ENCODE peak calls at places on chromosomes 6 and 20, in four cellular contexts. I is IMR-90; P is heart left ventricle; N is naive thymus-derived CD4-positive, alpha-beta T cell. G is an unnamed sample. For H3K4me1 and H3K27me3, the result is how much of the 10 kb centered on the place peaks cover.

GRCh38 chr6:95742895-95743294 is 165.6 kb downstream of the MANEA start:
- DNase-seq in I (no peak), P (no peak), N (no peak), G (no peak)

GRCh38 chr6:127026247-127026646 is 92.2 kb upstream of the RSPO3 start:
- DNase-seq in I (no peak), P (no peak), N (no peak), G (no peak)

GRCh38 chr6:51167468-51167867 is 348.8 kb downstream of the TFAP2B start:
- DNase-seq in I (no peak), P (no peak), N (no peak), G (no peak)

GRCh38 chr20:63732118-63733095 is 4.1 kb upstream of the LIME1 start:
- DNase-seq in I (no peak), P (no peak), N (no peak), G (no peak)

GRCh38 chr6:164854526-164854925 is 454.9 kb downstream of the C6orf118 start:
- DNase-seq in I (no peak), P (no peak), N (no peak), G (no peak)

GRCh38 chr6:146153040-146153758 is 124.3 kb downstream of the GRM1 start:
- DNase-seq in I (no peak), P (no peak), N (no peak), G (no peak)

GRCh38 chr6:107122748-107123147 is 7.4 kb upstream of the BEND3 start:
- DNase-seq in I (no peak), P (no peak), N (no peak), G (no peak)

GRCh38 chr6:154888896-154889295 is 106.2 kb upstream of the TIAM2 start:
- DNase-seq in I (no peak), P (no peak), N (no peak), G (no peak)

GRCh38 chr20:33679758-33680485 is 5.7 kb upstream of the NECAB3 start:
- DNase-seq in I (no peak), P (no peak), N (no peak), G (no peak)

GRCh38 chr20:37356387-37356786 is 10.4 kb downstream of the SRC start:
- DNase-seq in I (no peak), P (peak), N (no peak), G (no peak)

GRCh38 chr6:170292778-170293164 is 1.9 kb upstream of the DLL1 start:
- DNase-seq in I (no peak), P (no peak), N (no peak), G (no peak)

GRCh38 chr20:23365390-23366165 is 3.6 kb downstream of the GZF1 start:
- DNase-seq in I (no peak), P (no peak), N (no peak), G (no peak)

GRCh38 chr6:56524891-56525703 is 117.6 kb downstream of the DST start:
- DNase-seq in I (peak), P (no peak), N (no peak), G (no peak)
- H3K4me1 ChIP-seq in I (under half), P (half or more), N (under half), G (under half)

DNA sequence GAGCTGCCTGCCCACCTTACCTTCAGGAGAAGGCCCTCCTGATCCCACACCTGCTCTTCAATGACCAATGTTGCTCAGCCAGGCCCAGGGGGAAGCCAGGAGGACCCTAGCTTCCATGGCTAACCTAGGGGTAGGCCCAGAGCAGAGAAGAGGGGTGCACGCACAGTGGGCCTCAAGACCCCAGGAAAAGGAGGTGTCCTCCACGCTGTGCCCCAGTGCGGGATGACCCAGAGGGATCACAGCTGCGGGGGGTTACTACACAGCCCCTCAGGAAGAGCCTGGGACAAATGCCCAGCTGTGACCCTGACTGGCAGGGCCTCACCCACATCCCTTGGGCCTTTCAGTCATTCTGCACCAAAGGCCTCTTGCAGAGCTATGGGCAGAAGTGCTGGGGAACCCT is 31.6 kb upstream of the APMAP start:
- DNase-seq in I (no peak), P (peak), N (no peak), G (peak)
- H3K27ac ChIP-seq in I (no peak), P (no peak), N (no peak), G (no peak)

GRCh38 chr6:16230953-16231352 is 7.4 kb upstream of the GMPR start:
- DNase-seq in I (no peak), P (no peak), N (no peak), G (no peak)
- H3K27me3 ChIP-seq in I (under half), P (under half), N (under half), G (under half)

DNA sequence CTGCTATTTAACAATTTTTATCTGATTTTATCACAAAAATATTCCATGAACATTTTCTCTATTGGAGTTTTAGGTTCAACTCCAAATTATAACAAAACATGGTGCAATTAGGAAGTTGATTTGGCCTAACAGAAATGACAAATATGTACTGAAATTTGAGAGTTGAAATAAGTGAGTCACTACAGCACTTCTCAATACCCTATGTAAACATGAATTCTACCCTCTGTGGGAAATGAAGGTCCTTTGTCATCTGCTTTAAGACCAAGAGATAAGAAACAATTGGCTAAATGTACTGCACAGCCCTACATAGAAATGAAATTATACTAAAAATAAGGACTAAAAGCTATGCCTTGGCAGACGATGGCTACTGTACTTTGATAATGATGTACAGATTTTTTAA is 86.2 kb upstream of the BEND6 start:
- DNase-seq in I (peak), P (no peak), N (no peak), G (no peak)
- H3K4me1 ChIP-seq in I (under half), P (under half), N (under half), G (under half)

DNA sequence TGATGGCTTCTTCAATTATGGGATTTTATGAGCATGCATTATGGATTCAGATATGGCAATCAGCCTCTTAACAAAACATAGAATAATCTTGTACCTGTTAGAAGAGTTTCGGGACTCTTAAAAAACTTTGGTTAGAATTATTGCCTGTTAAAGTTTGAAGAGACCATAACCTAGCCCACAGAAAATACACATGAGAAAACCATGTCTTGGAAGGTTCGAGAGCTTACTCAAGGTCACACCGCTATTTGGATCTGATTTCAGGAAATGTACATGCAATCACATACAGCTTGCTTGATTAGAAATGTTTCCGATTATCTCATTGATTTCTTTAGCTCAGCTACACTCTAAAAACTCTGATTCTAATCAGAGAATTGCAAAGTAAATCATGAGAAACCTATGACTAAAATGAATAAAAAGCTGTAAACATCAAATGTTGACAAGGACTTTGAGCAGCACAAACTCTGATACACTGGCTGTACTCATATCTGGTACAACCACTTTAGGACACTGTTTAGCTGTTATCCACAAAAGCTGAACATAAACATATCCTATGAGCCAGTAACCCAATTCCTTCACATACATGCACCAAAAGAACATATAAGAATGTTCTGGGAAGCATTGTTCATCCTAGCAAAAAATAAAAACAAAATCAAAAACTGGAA is 16.3 kb downstream of the STX7 start:
- DNase-seq in I (no peak), P (no peak), N (no peak), G (no peak)
- H3K27ac ChIP-seq in I (no peak), P (no peak), N (no peak), G (no peak)

GRCh38 chr6:4349931-4350330 is 214.6 kb upstream of the ECI2 start:
- DNase-seq in I (no peak), P (no peak), N (no peak), G (no peak)

GRCh38 chr6:4351506-4351852 is 216.1 kb upstream of the ECI2 start:
- DNase-seq in I (no peak), P (no peak), N (no peak), G (no peak)

GRCh38 chr6:4349323-4349722 is 213.9 kb upstream of the ECI2 start:
- DNase-seq in I (no peak), P (no peak), N (no peak), G (no peak)

GRCh38 chr6:4351857-4352669 is 216.7 kb upstream of the ECI2 start:
- DNase-seq in I (peak), P (peak), N (no peak), G (no peak)

GRCh38 chr6:4350571-4351505 is 215.5 kb upstream of the ECI2 start:
- DNase-seq in I (peak), P (peak), N (no peak), G (no peak)
- H3K27me3 ChIP-seq in I (under half), P (under half), N (under half), G (under half)

DNA sequence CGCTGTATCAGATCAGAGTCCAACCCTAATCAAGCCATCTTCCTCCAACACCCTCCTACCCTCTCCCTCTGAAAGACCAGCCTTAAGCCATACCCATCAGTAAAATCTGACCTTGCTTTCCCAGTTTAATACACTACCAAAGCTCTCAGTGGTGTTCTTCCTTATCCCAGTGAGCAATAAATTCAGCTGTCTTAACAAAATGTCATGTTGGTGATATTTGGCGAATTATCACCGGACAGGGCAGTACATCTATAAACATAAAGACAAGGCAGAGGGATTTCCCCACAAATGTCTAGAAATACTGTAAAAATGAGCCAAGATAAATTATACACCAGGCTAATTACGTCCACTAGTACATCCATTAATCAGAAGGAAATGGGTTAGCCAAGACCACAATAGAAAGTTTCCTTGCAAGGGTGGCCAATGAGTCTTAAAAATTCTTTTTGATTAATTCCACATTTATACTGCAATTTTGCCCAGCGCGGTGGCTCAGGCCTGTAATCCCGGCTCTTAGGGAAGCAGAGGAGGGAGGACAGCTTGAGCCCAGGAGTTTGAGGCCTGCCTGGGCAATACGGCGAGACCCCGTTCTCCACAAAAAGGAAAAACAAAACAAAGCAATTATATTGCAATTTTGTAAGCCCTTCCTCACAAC is 905 bp downstream of the RARS2 start:
- DNase-seq in I (no peak), P (no peak), N (no peak), G (no peak)
- H3K4me1 ChIP-seq in I (under half), P (under half), N (under half), G (under half)

G was measured in pancreas.